ENCODE peak calls at places on chromosomes 4 and X, in ten cellular contexts. C is A673, E is stomach, Y is thyroid gland, O is IMR-90, U is body of pancreas, N is breast epithelium, R is pancreas, B is upper lobe of right lung, G is endothelial cell of umbilical vein. P is an unnamed sample.
A peak's percentile ranks its signal among the peaks of the same experiment; 100 is the strongest.

GRCh38 chr4:154927126-154927525 is 146.1 kb downstream of the RBM46 start:
- DNase-seq in N (no peak), U (no peak), G (no peak), R (no peak), B (no peak), C (no peak), Y (no peak), E (no peak), O (no peak), P (no peak)

GRCh38 chr4:15771419-15772058 is 6.6 kb upstream of the CD38 start:
- DNase-seq in E (no peak), Y (no peak), R (no peak), C (no peak), U (no peak), G (no peak), N (no peak), B (no peak), O (no peak), P (no peak)

GRCh38 chr4:113094802-113095201 is 45.3 kb downstream of the ANK2 start:
- DNase-seq in B (no peak), U (no peak), O (no peak), C (peak; percentile 27), Y (no peak), G (no peak), N (no peak), R (no peak), E (no peak), P (no peak)

GRCh38 chr4:188387134-188387791 is 248.0 kb downstream of the TRIML1 start:
- DNase-seq in R (no peak), C (no peak), O (peak; percentile 54), G (no peak), B (no peak), Y (no peak), E (no peak), N (no peak), U (no peak), P (peak; percentile 15)

GRCh38 chr4:155426953-155427352 is 50.2 kb upstream of the MAP9 start:
- DNase-seq in U (no peak), B (no peak), C (no peak), E (no peak), R (no peak), Y (no peak), N (no peak), G (no peak), O (no peak), P (no peak)

GRCh38 chrX:139759637-139760036 is 51.7 kb upstream of the MCF2 start:
- DNase-seq in U (no peak), Y (no peak), C (peak; percentile 68), R (no peak), N (no peak), B (no peak), E (no peak), O (peak; percentile 42), G (peak; percentile 18), P (peak; percentile 0)

GRCh38 chr4:25970241-25970675 is 56.2 kb downstream of the SMIM20 start:
- DNase-seq in E (no peak), G (no peak), Y (no peak), N (no peak), B (peak; percentile 68), C (no peak), U (peak; percentile 26), R (no peak), O (no peak), P (no peak)

GRCh38 chr4:180947421-180947820 is 1295.8 kb upstream of the TENM3 start:
- DNase-seq in B (no peak), O (peak; percentile 44), R (no peak), C (peak; percentile 63), Y (no peak), N (no peak), U (no peak), E (no peak), G (no peak), P (no peak)

GRCh38 chr4:4872148-4872903 is 12.9 kb downstream of the MSX1 start:
- DNase-seq in U (no peak), Y (no peak), O (no peak), E (no peak), G (no peak), C (no peak), N (no peak), R (no peak), B (no peak), P (no peak)

GRCh38 chrX:66833426-66833825 is 194.5 kb upstream of the EDA2R start:
- DNase-seq in C (no peak), G (no peak), N (no peak), R (no peak), U (no peak), E (no peak), B (no peak), Y (no peak), O (no peak), P (no peak)

GRCh38 chr4:182067828-182068227 is 175.4 kb upstream of the TENM3 start:
- DNase-seq in U (no peak), G (no peak), R (no peak), B (no peak), E (no peak), N (no peak), Y (no peak), C (peak; percentile 38), O (no peak), P (no peak)

DNA sequence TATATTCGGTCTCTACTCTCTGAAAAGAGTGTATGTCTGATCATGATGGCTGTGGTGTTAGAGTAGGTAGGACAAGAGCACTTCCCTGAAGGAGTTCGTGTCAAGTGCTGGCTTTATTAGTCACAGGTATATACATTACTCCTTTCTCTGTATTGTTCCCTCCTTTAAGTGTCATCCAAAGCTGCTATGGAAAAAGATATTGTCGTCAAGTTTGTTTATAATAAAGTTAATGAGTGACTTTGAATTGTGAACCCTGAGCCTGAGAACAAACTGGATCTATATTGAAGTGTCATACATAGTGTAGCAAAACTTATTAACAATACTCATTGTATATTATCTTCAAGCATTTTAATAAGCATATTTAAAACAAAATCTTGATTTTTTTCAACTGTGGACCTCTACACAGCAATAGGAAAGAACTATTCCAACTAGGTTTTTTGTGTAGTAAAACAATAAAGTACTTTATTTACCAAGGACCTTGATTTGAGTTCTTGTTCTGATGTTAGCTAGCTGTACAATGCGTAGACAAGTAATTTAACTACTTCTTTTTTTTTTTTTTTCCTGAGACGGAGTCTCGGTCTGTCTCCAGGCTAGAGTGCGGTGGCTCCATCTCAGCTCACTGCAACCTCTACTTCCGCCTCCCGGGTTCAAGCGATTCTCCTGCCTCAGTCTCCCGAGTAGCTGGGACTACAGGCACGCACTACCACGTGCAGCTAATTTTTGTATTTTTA is 177.7 kb downstream of the RAPGEF2 start:
- DNase-seq in C (no peak), B (no peak), G (no peak), N (no peak), Y (no peak), O (no peak), R (no peak), U (no peak), E (no peak), P (no peak)
- H3K4me1 ChIP-seq in C (peaks cover 39% of the 10 kb centered on the region), B (peaks cover 8% of the 10 kb centered on the region), G (peaks cover 20% of the 10 kb centered on the region), N (no peaks in the 10 kb centered on the region), Y (peaks cover 6% of the 10 kb centered on the region), O (peaks cover 7% of the 10 kb centered on the region), R (peaks cover 12% of the 10 kb centered on the region), U (peaks cover 37% of the 10 kb centered on the region), E (peaks cover 39% of the 10 kb centered on the region), P (peaks cover 17% of the 10 kb centered on the region)

GRCh38 chr4:34323549-34324325 is 1920.6 kb downstream of the ARAP2 start:
- DNase-seq in U (no peak), E (no peak), G (no peak), R (no peak), O (peak; percentile 1), Y (no peak), N (no peak), B (no peak), C (no peak), P (no peak)
- TF ChIP-seq CTCF in U (no peak), E (no peak), G (no peak), R (no peak), O (peak; percentile 33), Y (no peak), N (no peak), B (no peak), C (no peak), P (no peak)

DNA sequence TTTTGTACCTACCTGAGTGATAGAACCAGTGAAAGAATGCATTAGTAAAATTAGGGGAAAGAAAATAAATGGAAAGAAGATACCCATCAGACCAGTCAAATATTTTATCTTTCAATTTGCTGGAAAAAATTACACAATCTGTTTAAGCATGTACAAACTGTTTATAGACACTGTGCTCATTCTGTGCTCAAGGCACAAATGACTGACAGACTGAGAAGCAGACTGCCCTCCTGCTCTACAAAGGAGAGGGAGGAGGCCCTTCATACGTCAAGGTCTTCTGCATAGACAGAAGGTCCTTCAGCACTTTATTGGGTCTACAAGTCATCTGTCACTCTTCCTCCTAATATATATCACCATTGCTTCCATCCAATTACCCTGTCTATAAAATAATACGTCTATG is 11.5 kb downstream of the SLC10A6 start:
- DNase-seq in R (no peak), Y (no peak), O (no peak), E (no peak), G (no peak), U (no peak), B (no peak), N (no peak), C (no peak), P (no peak)
- H3K27ac ChIP-seq in R (no peak overlapping the region), Y (no peak overlapping the region), O (peak overlapping the region; percentile 54), E (no peak overlapping the region), G (no peak overlapping the region), U (no peak overlapping the region), B (no peak overlapping the region), N (no peak overlapping the region), C (peak overlapping the region; percentile 37), P (no peak overlapping the region)

GRCh38 chrX:31421441-31421840 is 349.6 kb upstream of the FTHL17 start:
- DNase-seq in O (no peak), G (no peak), R (no peak), N (no peak), U (no peak), E (no peak), B (no peak), Y (no peak), C (no peak), P (no peak)

GRCh38 chrX:31420302-31420701 is 348.5 kb upstream of the FTHL17 start:
- DNase-seq in E (no peak), C (no peak), O (no peak), U (no peak), N (no peak), B (no peak), G (no peak), R (no peak), Y (no peak), P (no peak)

GRCh38 chrX:31420711-31421151 is 348.9 kb upstream of the FTHL17 start:
- DNase-seq in O (peak; percentile 10), Y (peak; percentile 23), N (no peak), B (no peak), G (no peak), C (peak; percentile 2), R (no peak), E (no peak), U (no peak), P (no peak)

DNA sequence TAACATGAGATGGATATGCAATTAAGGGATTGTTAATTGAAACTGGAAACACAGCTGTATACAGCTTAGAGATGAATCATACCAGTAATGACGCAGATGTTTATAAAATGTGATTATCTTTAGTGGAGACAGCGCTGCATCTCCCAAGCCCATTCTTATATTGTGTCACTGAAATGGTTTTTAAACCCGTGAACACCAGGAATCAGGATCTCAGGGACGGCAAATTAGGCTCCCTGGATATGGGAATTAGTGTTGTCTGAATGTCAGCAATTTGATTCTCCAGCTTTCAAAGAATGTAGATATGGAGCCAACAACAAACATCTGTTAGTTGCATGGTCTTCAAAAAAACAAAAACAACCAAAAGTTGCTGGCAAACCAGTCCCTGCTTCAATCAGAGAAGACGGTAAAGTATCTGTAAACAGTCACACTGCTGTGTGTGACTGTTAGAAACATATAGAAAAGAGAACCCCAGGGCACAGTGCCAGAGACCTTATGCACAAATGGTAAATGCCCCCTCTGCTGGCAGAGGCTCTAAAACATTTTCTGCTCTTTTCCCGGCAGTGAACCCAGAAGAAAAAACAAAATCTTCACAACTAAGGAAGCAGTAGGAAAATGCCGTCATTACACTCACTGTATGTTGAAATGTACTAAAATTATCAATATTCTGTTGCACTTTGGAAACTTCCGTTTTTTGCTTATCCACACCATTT is 351.9 kb upstream of the FTHL17 start:
- DNase-seq in E (peak; percentile 35), G (peak; percentile 44), O (peak; percentile 62), U (peak; percentile 13), B (no peak), Y (no peak), R (no peak), N (no peak), C (peak; percentile 79), P (peak; percentile 15)
- H3K4me1 ChIP-seq in E (no peaks in the 10 kb centered on the region), G (no peaks in the 10 kb centered on the region), O (no peaks in the 10 kb centered on the region), U (no peaks in the 10 kb centered on the region), B (no peaks in the 10 kb centered on the region), Y (peaks cover 9% of the 10 kb centered on the region), R (no peaks in the 10 kb centered on the region), N (no peaks in the 10 kb centered on the region), C (no peaks in the 10 kb centered on the region), P (no peaks in the 10 kb centered on the region)

P was measured in PC-9.